ENCODE peak calls at places on chromosomes 6 and 20, in five cellular contexts. B, I, E, A and P are unnamed samples.

GRCh38 chr6:42813906-42814444 is 32.1 kb downstream of the BICRAL start:
- DNase-seq in B (no peak), A (no peak), E (no peak), I (no peak), P (no peak)

GRCh38 chr20:13984211-13984610 is 6.2 kb downstream of the SEL1L2 start:
- DNase-seq in A (no peak), I (no peak), B (no peak), E (no peak), P (no peak)

GRCh38 chr6:152091851-152092341 is 284.4 kb downstream of the ESR1 start:
- DNase-seq in A (peak; percentile 88), E (peak; percentile 79), I (no peak), B (no peak), P (peak; percentile 22)

GRCh38 chr20:3621111-3621510 is 42.1 kb downstream of the GFRA4 start:
- DNase-seq in I (no peak), B (no peak), E (no peak), A (no peak), P (no peak)

GRCh38 chr6:75204222-75204958 is 1.5 kb downstream of the COL12A1 start:
- DNase-seq in B (peak; percentile 76), A (peak; percentile 97), I (no peak), E (peak; percentile 90), P (peak; percentile 94)

GRCh38 chr6:54992789-54993188 is 146.2 kb downstream of the FAM83B start:
- DNase-seq in E (no peak), I (no peak), A (peak; percentile 39), B (no peak), P (no peak)

GRCh38 chr6:75272145-75272840 is 12.3 kb downstream of the TMEM30A start:
- DNase-seq in A (peak; percentile 51), I (no peak), B (no peak), E (peak; percentile 78), P (no peak)

GRCh38 chr20:7822772-7823171 is 117.5 kb downstream of the HAO1 start:
- DNase-seq in E (no peak), B (no peak), A (no peak), I (no peak), P (no peak)

GRCh38 chr6:9502991-9503761 is 911.7 kb downstream of the TFAP2A start:
- DNase-seq in E (peak; percentile 85), I (no peak), B (peak; percentile 93), A (peak; percentile 89), P (peak; percentile 87)

GRCh38 chr20:25053207-25054132 is 4.5 kb downstream of the ACSS1 start:
- DNase-seq in A (peak; percentile 84), E (peak; percentile 82), B (no peak), I (no peak), P (no peak)

GRCh38 chr6:45640081-45640491 is 262.4 kb upstream of the SUPT3H start:
- DNase-seq in B (no peak), I (no peak), A (peak; percentile 81), E (peak; percentile 90), P (peak; percentile 81)

GRCh38 chr6:144134737-144135136 is 15.6 kb upstream of the STX11 start:
- DNase-seq in A (peak; percentile 16), E (no peak), I (no peak), B (no peak), P (no peak)

GRCh38 chr6:119484598-119484997 is 135.0 kb upstream of the MAN1A1 start:
- DNase-seq in B (peak; percentile 89), E (peak; percentile 92), A (peak; percentile 90), I (no peak), P (peak; percentile 64)

GRCh38 chr20:53608456-53609413 is 15.1 kb upstream of the ZNF217 start:
- DNase-seq in I (no peak), A (no peak), E (peak; percentile 29), B (no peak), P (no peak)
- H3K4me3 ChIP-seq in I (no peak overlapping the region), A (no peak overlapping the region), E (no peak overlapping the region), B (no peak overlapping the region), P (no peak overlapping the region)

GRCh38 chr6:32096087-32096393 is 13.1 kb downstream of the TNXB start:
- DNase-seq in A (no peak), E (no peak), B (no peak), I (no peak), P (no peak)

GRCh38 chr6:32092760-32093497 is 16.2 kb downstream of the TNXB start:
- DNase-seq in E (peak; percentile 78), A (peak; percentile 91), I (no peak), B (no peak), P (no peak)

GRCh38 chr6:32096394-32097258 is 12.5 kb downstream of the TNXB start:
- DNase-seq in E (no peak), I (no peak), B (no peak), A (no peak), P (no peak)

GRCh38 chr6:32095338-32096086 is 13.6 kb downstream of the TNXB start:
- DNase-seq in E (no peak), A (no peak), I (no peak), B (no peak), P (no peak)
- TF ChIP-seq CTCF in E (no peak), A (peak; percentile 12), I (no peak), B (peak; percentile 12), P (peak; percentile 10)

GRCh38 chr20:45098096-45098773 is 2.7 kb downstream of the KCNS1 start:
- DNase-seq in E (peak; percentile 11), B (no peak), A (no peak), I (no peak), P (no peak)
- H3K4me3 ChIP-seq in E (no peak overlapping the region), B (peak overlapping the region; percentile 44), A (peak overlapping the region; percentile 22), I (peak overlapping the region; percentile 22), P (peak overlapping the region; percentile 29)

GRCh38 chr6:4405609-4406212 is 270.3 kb upstream of the ECI2 start:
- DNase-seq in A (no peak), B (no peak), I (no peak), E (no peak), P (no peak)
- TF ChIP-seq CTCF in A (no peak), B (no peak), I (no peak), E (no peak), P (no peak)